ENCODE peak calls at places on chromosomes 16 and 17, in six cellular contexts. S is K562, B is IMR-90, K is A549, Y is HepG2, W is H1. V is an unnamed sample.
A peak's percentile ranks its signal among the peaks of the same experiment; 100 is the strongest.

GRCh38 chr17:41739661-41740352 is 5.4 kb upstream of the HAP1 start:
- DNase-seq in W (no peak), S (no peak), K (peak; percentile 73), B (peak; percentile 24), Y (peak; percentile 66), V (no peak)

GRCh38 chr17:42687707-42688275 is 5.5 kb downstream of the CNTNAP1 start:
- DNase-seq in S (no peak), B (no peak), W (no peak), K (no peak), Y (no peak), V (no peak)

GRCh38 chr16:31508706-31509523 is 724 bp upstream of the RUSF1 start:
- DNase-seq in S (peak; percentile 72), K (peak; percentile 32), W (no peak), B (peak; percentile 56), Y (peak; percentile 23), V (no peak)

GRCh38 chr17:81020443-81020766 is 14.5 kb upstream of the BAIAP2 start:
- DNase-seq in Y (no peak), K (no peak), S (no peak), W (no peak), B (no peak), V (no peak)

GRCh38 chr17:37813753-37814152 is 68.9 kb upstream of the HNF1B start:
- DNase-seq in B (peak; percentile 100), Y (no peak), S (no peak), K (peak; percentile 89), W (no peak), V (no peak)

GRCh38 chr16:48041861-48042435 is 113.8 kb downstream of the ABCC12 start:
- DNase-seq in Y (peak; percentile 34), K (peak; percentile 24), B (no peak), W (no peak), S (peak; percentile 13), V (peak; percentile 13)

GRCh38 chr16:57307365-57307764 is 22.9 kb upstream of the PLLP start:
- DNase-seq in K (no peak), Y (no peak), S (no peak), B (no peak), W (no peak), V (no peak)

GRCh38 chr17:2137342-2138098 is 82.6 kb downstream of the HIC1 start:
- DNase-seq in Y (no peak), W (peak; percentile 29), S (peak; percentile 29), B (peak; percentile 90), K (no peak), V (peak; percentile 34)

GRCh38 chr17:34711646-34712045 is 132.3 kb downstream of the TMEM132E start:
- DNase-seq in S (no peak), B (no peak), K (no peak), Y (no peak), W (no peak), V (no peak)

GRCh38 chr16:87132361-87133014 is 184.7 kb downstream of the C16orf95 start:
- DNase-seq in K (no peak), Y (peak; percentile 73), S (no peak), B (peak; percentile 60), W (no peak), V (peak; percentile 26)

GRCh38 chr17:29615492-29616299 is 7.0 kb downstream of the CORO6 start:
- DNase-seq in B (peak; percentile 55), S (peak; percentile 96), W (no peak), Y (peak; percentile 72), K (peak; percentile 73), V (no peak)

GRCh38 chr16:15954814-15955151 is 5.4 kb downstream of the ABCC1 start:
- DNase-seq in S (no peak), K (no peak), W (no peak), B (peak; percentile 75), Y (no peak), V (no peak)

DNA sequence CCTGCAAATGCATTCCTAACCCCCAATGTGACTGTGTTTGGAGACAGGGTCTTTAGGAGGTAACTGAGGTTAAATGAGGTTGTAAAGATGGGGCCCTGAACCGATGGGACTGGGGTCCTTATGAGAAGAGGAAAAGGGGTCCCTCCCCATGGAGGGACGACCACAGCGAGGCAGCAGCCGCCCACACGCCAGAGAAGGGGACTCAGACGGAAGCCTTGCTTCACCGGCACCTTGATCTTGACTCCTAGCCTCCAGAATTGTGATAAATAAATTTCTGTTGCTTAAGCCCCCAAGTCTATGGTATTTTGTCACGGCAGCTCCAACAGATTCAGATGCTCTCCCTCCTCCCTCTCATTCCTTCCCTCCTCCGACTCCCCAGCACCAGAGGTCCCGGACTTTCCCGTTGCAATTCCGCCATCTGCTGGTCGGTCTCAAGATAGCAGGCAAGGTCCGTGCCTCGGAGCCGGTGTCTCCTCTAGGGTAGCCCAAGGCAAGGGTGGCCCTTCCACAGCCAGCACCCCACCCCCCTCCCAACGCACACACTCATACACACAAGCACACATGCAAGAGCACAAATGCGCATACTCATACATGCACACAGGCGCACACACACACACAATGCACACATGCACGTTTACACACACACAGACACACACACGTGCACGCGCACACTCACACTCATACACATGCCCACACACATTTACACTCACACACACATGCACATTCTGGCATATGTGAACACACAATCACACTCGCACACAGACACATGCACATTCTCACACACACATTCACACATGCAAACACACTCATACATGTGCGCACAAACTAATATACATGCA is 23.1 kb upstream of the C16orf78 start:
- DNase-seq in B (peak; percentile 34), Y (peak; percentile 37), K (peak; percentile 41), W (no peak), S (peak; percentile 77), V (peak; percentile 27)
- H3K27ac ChIP-seq in B (no peak overlapping the region), Y (no peak overlapping the region), K (no peak overlapping the region), W (no peak overlapping the region), S (no peak overlapping the region), V (no peak overlapping the region)

GRCh38 chr17:47902039-47902744 is 6.2 kb downstream of the SP2 start:
- DNase-seq in W (peak; percentile 36), Y (no peak), B (no peak), K (no peak), S (peak; percentile 44), V (no peak)
- TF ChIP-seq RAD21 in W (no peak), Y (no peak), B (no peak), K (no peak), S (no peak), V (no peak)

GRCh38 chr17:7222972-7223292 is 3.2 kb downstream of the ACADVL start:
- DNase-seq in Y (no peak), S (no peak), K (no peak), W (no peak), B (no peak), V (no peak)
- TF ChIP-seq CEBPB in Y (no peak), S (no peak), K (no peak), W (no peak), B (no peak), V (no peak)

GRCh38 chr17:57357830-57358426 is 101.6 kb downstream of the MSI2 start:
- DNase-seq in B (no peak), Y (no peak), S (no peak), W (no peak), K (no peak), V (no peak)
- H3K27ac ChIP-seq in B (no peak overlapping the region), Y (no peak overlapping the region), S (no peak overlapping the region), W (no peak overlapping the region), K (no peak overlapping the region), V (no peak overlapping the region)

GRCh38 chr17:77376795-77377751 is 236.3 kb downstream of the SEC14L1 start:
- DNase-seq in Y (peak; percentile 95), W (no peak), B (peak; percentile 92), K (no peak), S (no peak), V (no peak)
- TF ChIP-seq RAD21 in Y (no peak), W (no peak), B (no peak), K (no peak), S (no peak), V (no peak)

GRCh38 chr16:71885261-71885650 is 1.3 kb upstream of the ZNF821 start:
- DNase-seq in B (no peak), S (no peak), W (no peak), K (no peak), Y (no peak), V (no peak)

GRCh38 chr16:71883849-71884638 is at the start of gene ZNF821:
- DNase-seq in S (peak; percentile 95), K (peak; percentile 78), Y (peak; percentile 66), W (peak; percentile 73), B (peak; percentile 64), V (no peak)

GRCh38 chr16:71880176-71880575 is 3.8 kb downstream of the ZNF821 start:
- DNase-seq in W (no peak), K (no peak), Y (no peak), B (no peak), S (no peak), V (no peak)

GRCh38 chr16:71883193-71883848 is 661 bp downstream of the ZNF821 start:
- DNase-seq in Y (no peak), S (peak; percentile 61), W (no peak), K (peak; percentile 31), B (peak; percentile 6), V (no peak)

DNA sequence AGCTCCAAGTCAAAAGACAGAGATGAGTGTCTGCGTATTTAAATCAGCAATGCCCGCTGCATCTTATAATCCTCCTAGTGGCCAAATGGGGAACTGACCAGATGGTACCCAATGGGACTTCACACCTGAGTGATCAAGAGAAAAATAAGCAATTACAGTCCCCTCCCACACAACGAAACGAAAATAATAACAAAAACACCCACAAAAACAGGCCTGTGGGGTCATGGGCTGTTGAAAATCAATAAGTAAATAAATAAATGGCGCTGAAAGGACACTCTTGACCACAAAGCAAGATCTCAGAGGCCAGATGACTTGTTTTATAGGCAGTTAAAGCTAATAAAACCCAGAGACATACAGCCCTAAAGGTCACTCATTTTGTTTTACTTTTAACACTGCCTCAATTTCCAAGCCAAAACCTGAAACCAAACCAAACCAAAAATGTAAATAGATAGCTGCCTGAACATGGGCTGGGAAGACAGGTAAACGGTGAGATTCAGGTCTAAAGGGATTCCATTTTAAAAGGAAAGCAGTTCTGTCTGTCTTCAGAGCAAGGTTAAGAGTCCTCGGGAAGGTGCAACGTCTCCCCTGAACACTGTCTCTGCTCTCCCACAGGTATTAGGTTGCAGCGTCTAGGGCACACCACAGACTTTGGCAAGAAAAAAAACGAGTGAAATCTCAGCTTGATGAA is 1.3 kb downstream of the ZNF821 start:
- DNase-seq in K (peak; percentile 83), B (peak; percentile 75), Y (peak; percentile 74), W (no peak), S (peak; percentile 70), V (peak; percentile 72)
- TF ChIP-seq CEBPB in K (no peak), B (no peak), Y (no peak), W (no peak), S (no peak), V (no peak)

V was measured in HCT116.